ENCODE peak calls at places on chromosomes 5 and 9, in six cellular contexts. I is stomach, C is esophagus squamous epithelium, A is lower leg skin, T is adrenal gland, K is spleen. R is an unnamed sample.
A peak's percentile ranks its signal among the peaks of the same experiment; 100 is the strongest.

GRCh38 chr9:6415266-6415665 is 2.3 kb downstream of the UHRF2 start:
- DNase-seq in I (no peak), C (no peak), A (no peak), T (no peak), K (no peak), R (no peak)

GRCh38 chr9:15512889-15513288 is 2.1 kb upstream of the PSIP1 start:
- DNase-seq in I (no peak), C (no peak), A (no peak), T (no peak), K (no peak), R (no peak)

GRCh38 chr5:61809651-61810050 is 477.6 kb downstream of the ZSWIM6 start:
- DNase-seq in I (peak; percentile 55), C (no peak), A (no peak), T (no peak), K (no peak), R (no peak)

GRCh38 chr5:18465833-18466681 is 831.8 kb downstream of the TAF11L14 start:
- DNase-seq in I (peak; percentile 49), C (no peak), A (no peak), T (peak; percentile 61), K (no peak), R (no peak)

GRCh38 chr5:143648696-143649095 is 163.3 kb upstream of the HMHB1 start:
- DNase-seq in I (no peak), C (no peak), A (no peak), T (no peak), K (no peak), R (no peak)

GRCh38 chr5:143194713-143195112 is 208.8 kb downstream of the NR3C1 start:
- DNase-seq in I (no peak), C (no peak), A (no peak), T (no peak), K (no peak), R (no peak)

GRCh38 chr5:151022511-151023018 is 2.2 kb downstream of the GPX3 start:
- DNase-seq in I (no peak), C (no peak), A (no peak), T (peak; percentile 37), K (no peak), R (no peak)

GRCh38 chr5:3594514-3595101 is 1.0 kb upstream of the IRX1 start:
- DNase-seq in I (no peak), C (no peak), A (no peak), T (no peak), K (no peak), R (no peak)

GRCh38 chr9:69570091-69570451 is 102.1 kb downstream of the APBA1 start:
- DNase-seq in I (no peak), C (no peak), A (no peak), T (no peak), K (no peak), R (no peak)

GRCh38 chr9:3733039-3733408 is 207.2 kb upstream of the RFX3 start:
- DNase-seq in I (no peak), C (no peak), A (no peak), T (no peak), K (no peak), R (no peak)

GRCh38 chr9:78133751-78134150 is 102.1 kb upstream of the CEP78 start:
- DNase-seq in I (no peak), C (no peak), A (no peak), T (no peak), K (no peak), R (no peak)

DNA sequence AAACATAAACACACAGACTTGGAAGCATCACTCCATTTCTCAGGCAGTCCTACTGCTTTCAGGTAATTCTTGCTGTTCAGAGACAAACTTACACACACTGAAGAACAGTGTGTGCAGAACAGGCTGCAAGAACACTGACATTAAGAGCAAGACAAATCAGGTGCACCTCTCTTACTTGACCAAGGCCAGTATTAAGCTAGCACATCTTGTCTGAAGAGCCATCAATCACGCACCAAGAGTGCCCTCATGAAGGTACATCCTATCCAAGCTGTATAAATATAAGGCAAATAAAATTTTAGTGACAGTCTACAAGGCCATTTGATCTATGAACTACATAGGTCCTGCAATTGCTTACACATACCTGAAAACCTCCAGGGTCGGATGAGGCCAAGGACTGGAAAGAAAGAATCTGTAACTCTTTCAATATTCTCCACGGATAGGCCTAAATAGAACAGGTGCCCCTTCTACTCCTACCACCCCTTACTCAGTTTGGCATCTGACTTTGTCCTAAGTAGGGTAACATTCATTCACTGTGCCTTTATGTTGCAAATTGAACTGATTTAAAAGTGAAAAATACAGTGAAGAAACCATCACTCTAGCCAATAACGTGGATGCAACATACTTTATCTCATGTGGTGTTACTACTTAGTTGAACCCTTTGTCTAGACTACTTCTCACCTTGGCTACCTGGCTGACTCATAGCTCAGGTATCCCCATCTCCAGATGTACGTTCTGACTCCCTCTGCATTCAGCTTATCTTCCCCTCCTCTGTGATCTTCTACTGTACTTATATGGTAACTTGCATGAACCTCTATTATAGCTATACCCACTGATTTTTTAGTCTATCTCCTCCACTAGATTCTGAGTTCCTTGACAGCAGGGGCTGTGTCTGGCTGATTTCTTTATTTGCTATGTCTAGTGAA is 256.3 kb downstream of the KIAA0825 start:
- DNase-seq in I (no peak), C (no peak), A (no peak), T (no peak), K (no peak), R (no peak)
- TF ChIP-seq POLR2A in I (no peak), C (no peak), A (no peak), T (no peak), K (no peak), R (no peak)

GRCh38 chr9:75023846-75024245 is 4.2 kb downstream of the CARNMT1 start:
- DNase-seq in I (no peak), C (no peak), A (no peak), T (no peak), K (no peak), R (no peak)

GRCh38 chr9:75027187-75028107 is 646 bp downstream of the CARNMT1 start:
- DNase-seq in I (peak; percentile 68), C (peak; percentile 7), A (peak; percentile 91), T (peak; percentile 78), K (peak; percentile 93), R (peak; percentile 53)
- TF ChIP-seq CTCF in I (no peak), C (no peak), A (no peak), T (no peak), K (no peak), R (no peak)

DNA sequence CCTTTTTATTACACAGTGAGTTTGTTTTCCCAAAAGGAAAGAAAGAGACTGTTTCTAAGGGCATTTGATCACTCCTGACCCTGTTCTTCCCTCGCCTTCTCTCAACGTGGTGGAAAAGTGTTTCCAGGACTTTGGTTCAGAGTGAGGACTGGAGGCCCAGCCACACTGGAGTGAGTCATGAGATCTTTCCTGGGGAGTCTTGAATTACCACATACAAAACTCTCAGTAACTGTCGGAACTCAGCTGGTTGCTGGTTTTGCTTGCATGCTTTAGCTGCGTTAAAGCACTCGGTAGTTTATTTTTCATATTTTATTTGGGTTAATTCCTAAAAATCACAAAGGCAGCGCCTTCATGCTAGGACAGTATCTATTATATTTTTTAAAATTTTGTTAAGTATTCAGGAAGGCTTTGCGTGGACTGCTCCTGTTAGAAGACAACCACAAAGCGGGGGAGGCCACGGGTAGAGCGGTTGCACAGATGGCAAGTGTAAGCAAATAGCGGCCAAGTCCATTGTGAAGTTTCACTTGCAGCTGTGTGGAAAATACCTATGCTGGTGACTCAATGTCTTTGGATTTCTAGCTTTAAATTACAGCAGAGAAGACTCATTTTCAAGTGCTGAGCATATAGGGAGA is 77.7 kb downstream of the ARSB start:
- DNase-seq in I (no peak), C (no peak), A (no peak), T (no peak), K (no peak), R (peak; percentile 44)
- TF ChIP-seq POLR2A in I (no peak), C (no peak), A (no peak), T (no peak), K (no peak), R (no peak)

GRCh38 chr5:55371145-55371544 is 63.4 kb downstream of the MTREX start:
- DNase-seq in I (no peak), C (no peak), A (no peak), T (no peak), K (no peak), R (no peak)

GRCh38 chr5:55377810-55378209 is 70.0 kb downstream of the MTREX start:
- DNase-seq in I (no peak), C (no peak), A (no peak), T (no peak), K (no peak), R (no peak)

GRCh38 chr5:55370291-55370925 is 62.6 kb downstream of the MTREX start:
- DNase-seq in I (no peak), C (no peak), A (no peak), T (no peak), K (no peak), R (no peak)

GRCh38 chr5:55372130-55372925 is 64.5 kb downstream of the MTREX start:
- DNase-seq in I (no peak), C (no peak), A (no peak), T (no peak), K (no peak), R (no peak)
- TF ChIP-seq CTCF in I (no peak), C (no peak), A (no peak), T (no peak), K (no peak), R (no peak)

GRCh38 chr5:1708592-1709141 is 91.0 kb downstream of the MRPL36 start:
- DNase-seq in I (no peak), C (no peak), A (peak; percentile 50), T (no peak), K (no peak), R (no peak)
- TF ChIP-seq POLR2A in I (no peak), C (no peak), A (no peak), T (no peak), K (no peak), R (no peak)

GRCh38 chr9:123825337-123825736 is 104.6 kb downstream of the DENND1A start:
- DNase-seq in I (no peak), C (no peak), A (no peak), T (no peak), K (no peak), R (no peak)
- TF ChIP-seq CTCF in I (no peak), C (no peak), A (no peak), T (no peak), K (no peak), R (no peak)